ENCODE peak calls at places on chromosome 2, in six cellular contexts. One of them, this sample, is unnamed.

GRCh38 chr2:218806346-218806978 is 24.5 kb downstream of the CYP27A1 start:
- DNase-seq in GM23248: peak
- DNase-seq in breast epithelium: peak
- DNase-seq in prostate gland: peak
- DNase-seq in fibroblast of lung: peak
- DNase-seq in right lobe of liver: no peak
- DNase-seq in this sample: peak

GRCh38 chr2:234412726-234413125 is 84.2 kb downstream of the ARL4C start:
- DNase-seq in GM23248: peak
- DNase-seq in breast epithelium: no peak
- DNase-seq in prostate gland: no peak
- DNase-seq in fibroblast of lung: peak
- DNase-seq in right lobe of liver: no peak
- DNase-seq in this sample: no peak

GRCh38 chr2:21042958-21043743 is 722 bp downstream of the APOB start:
- DNase-seq in GM23248: peak
- DNase-seq in breast epithelium: peak
- DNase-seq in prostate gland: peak
- DNase-seq in fibroblast of lung: peak
- DNase-seq in right lobe of liver: peak
- DNase-seq in this sample: no peak

GRCh38 chr2:31188141-31188540 is 29.2 kb downstream of the CAPN14 start:
- DNase-seq in GM23248: no peak
- DNase-seq in breast epithelium: no peak
- DNase-seq in prostate gland: peak
- DNase-seq in fibroblast of lung: no peak
- DNase-seq in right lobe of liver: no peak
- DNase-seq in this sample: no peak

GRCh38 chr2:218285604-218286003 is 6.7 kb downstream of the TMBIM1 start:
- DNase-seq in GM23248: peak
- DNase-seq in breast epithelium: peak
- DNase-seq in prostate gland: peak
- DNase-seq in fibroblast of lung: peak
- DNase-seq in right lobe of liver: peak
- DNase-seq in this sample: no peak

GRCh38 chr2:197356136-197356535 is 45.6 kb upstream of the ANKRD44 start:
- DNase-seq in GM23248: peak
- DNase-seq in breast epithelium: no peak
- DNase-seq in prostate gland: no peak
- DNase-seq in fibroblast of lung: no peak
- DNase-seq in right lobe of liver: no peak
- DNase-seq in this sample: no peak

GRCh38 chr2:8761529-8762164 is 75.8 kb downstream of the KIDINS220 start:
- DNase-seq in GM23248: peak
- DNase-seq in breast epithelium: no peak
- DNase-seq in prostate gland: no peak
- DNase-seq in fibroblast of lung: peak
- DNase-seq in right lobe of liver: no peak
- DNase-seq in this sample: no peak

GRCh38 chr2:234422895-234423505 is 73.9 kb downstream of the ARL4C start:
- DNase-seq in GM23248: no peak
- DNase-seq in breast epithelium: no peak
- DNase-seq in prostate gland: no peak
- DNase-seq in fibroblast of lung: no peak
- DNase-seq in right lobe of liver: no peak
- DNase-seq in this sample: no peak

GRCh38 chr2:30225131-30225762 is 6.1 kb upstream of the LBH start:
- DNase-seq in GM23248: peak
- DNase-seq in breast epithelium: no peak
- DNase-seq in prostate gland: peak
- DNase-seq in fibroblast of lung: peak
- DNase-seq in right lobe of liver: no peak
- DNase-seq in this sample: no peak

GRCh38 chr2:14827226-14828023 is 194.9 kb downstream of the LRATD1 start:
- DNase-seq in GM23248: peak
- DNase-seq in breast epithelium: no peak
- DNase-seq in prostate gland: no peak
- DNase-seq in fibroblast of lung: peak
- DNase-seq in right lobe of liver: no peak
- DNase-seq in this sample: peak

GRCh38 chr2:120736202-120736954 is 710 bp downstream of the GLI2 start:
- DNase-seq in GM23248: peak
- DNase-seq in breast epithelium: no peak
- DNase-seq in prostate gland: no peak
- DNase-seq in fibroblast of lung: no peak
- DNase-seq in right lobe of liver: no peak
- DNase-seq in this sample: no peak

GRCh38 chr2:161761160-161761559 is 136.9 kb downstream of the SLC4A10 start:
- DNase-seq in GM23248: no peak
- DNase-seq in breast epithelium: no peak
- DNase-seq in prostate gland: peak
- DNase-seq in fibroblast of lung: no peak
- DNase-seq in right lobe of liver: no peak
- DNase-seq in this sample: no peak

GRCh38 chr2:238404406-238405216 is 22.1 kb upstream of the ASB1 start:
- DNase-seq in GM23248: no peak
- DNase-seq in breast epithelium: no peak
- DNase-seq in prostate gland: no peak
- DNase-seq in fibroblast of lung: no peak
- DNase-seq in right lobe of liver: no peak
- DNase-seq in this sample: no peak

GRCh38 chr2:85990084-85990483 is 101.3 kb upstream of the ST3GAL5 start:
- DNase-seq in GM23248: no peak
- DNase-seq in breast epithelium: no peak
- DNase-seq in prostate gland: peak
- DNase-seq in fibroblast of lung: no peak
- DNase-seq in right lobe of liver: no peak
- DNase-seq in this sample: no peak

GRCh38 chr2:48414980-48415764 is 114.8 kb upstream of the STON1 start:
- DNase-seq in GM23248: peak
- DNase-seq in breast epithelium: no peak
- DNase-seq in prostate gland: no peak
- DNase-seq in fibroblast of lung: peak
- DNase-seq in right lobe of liver: peak
- DNase-seq in this sample: no peak

GRCh38 chr2:107412209-107412904 is 414.3 kb upstream of the RGPD4 start:
- DNase-seq in GM23248: peak
- DNase-seq in breast epithelium: no peak
- DNase-seq in prostate gland: no peak
- DNase-seq in fibroblast of lung: peak
- DNase-seq in right lobe of liver: no peak
- DNase-seq in this sample: no peak

DNA sequence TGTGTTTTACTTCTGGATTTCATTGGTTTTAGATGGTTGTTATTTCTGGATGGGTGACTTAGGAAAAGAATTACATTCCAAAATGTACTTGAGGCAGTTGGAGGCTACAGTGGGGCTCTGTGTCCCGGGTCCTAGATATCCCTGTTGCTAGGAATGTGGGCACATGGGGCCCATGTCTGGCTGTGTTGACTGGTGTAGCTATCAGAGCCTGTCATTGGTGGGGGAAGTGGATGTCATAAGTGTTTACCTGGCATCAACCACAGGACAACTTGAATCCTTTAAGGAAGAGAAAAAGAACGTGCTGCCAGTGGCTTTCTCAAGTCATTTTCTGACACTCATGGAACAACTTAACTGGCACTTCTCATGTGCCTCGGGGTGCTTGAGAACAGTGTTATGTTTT is 30.4 kb downstream of the IL18R1 start:
- DNase-seq in GM23248: no peak
- DNase-seq in breast epithelium: no peak
- DNase-seq in prostate gland: no peak
- DNase-seq in fibroblast of lung: no peak
- DNase-seq in right lobe of liver: no peak
- DNase-seq in this sample: no peak
- H3K27ac ChIP-seq in GM23248: no peak
- H3K27ac ChIP-seq in breast epithelium: no peak
- H3K27ac ChIP-seq in prostate gland: no peak
- H3K27ac ChIP-seq in fibroblast of lung: no peak
- H3K27ac ChIP-seq in right lobe of liver: no peak
- H3K27ac ChIP-seq in this sample: no peak

GRCh38 chr2:212842544-212843185 is 304.1 kb upstream of the ERBB4 start:
- DNase-seq in GM23248: peak
- DNase-seq in breast epithelium: no peak
- DNase-seq in prostate gland: no peak
- DNase-seq in fibroblast of lung: peak
- DNase-seq in right lobe of liver: no peak
- DNase-seq in this sample: peak

GRCh38 chr2:212841426-212841825 is 302.8 kb upstream of the ERBB4 start:
- DNase-seq in GM23248: no peak
- DNase-seq in breast epithelium: no peak
- DNase-seq in prostate gland: no peak
- DNase-seq in fibroblast of lung: no peak
- DNase-seq in right lobe of liver: no peak
- DNase-seq in this sample: no peak

GRCh38 chr2:212845941-212846340 is 305.5 kb downstream of the IKZF2 start:
- DNase-seq in GM23248: peak
- DNase-seq in breast epithelium: no peak
- DNase-seq in prostate gland: no peak
- DNase-seq in fibroblast of lung: peak
- DNase-seq in right lobe of liver: no peak
- DNase-seq in this sample: peak

GRCh38 chr2:212843409-212844199 is 305.0 kb upstream of the ERBB4 start:
- DNase-seq in GM23248: peak
- DNase-seq in breast epithelium: no peak
- DNase-seq in prostate gland: no peak
- DNase-seq in fibroblast of lung: peak
- DNase-seq in right lobe of liver: no peak
- DNase-seq in this sample: peak
- H3K27ac ChIP-seq in GM23248: peak
- H3K27ac ChIP-seq in breast epithelium: no peak
- H3K27ac ChIP-seq in prostate gland: no peak
- H3K27ac ChIP-seq in fibroblast of lung: peak
- H3K27ac ChIP-seq in right lobe of liver: no peak
- H3K27ac ChIP-seq in this sample: peak

GRCh38 chr2:95019572-95019971 is 5.9 kb upstream of the MAL start:
- DNase-seq in GM23248: no peak
- DNase-seq in breast epithelium: no peak
- DNase-seq in prostate gland: no peak
- DNase-seq in fibroblast of lung: no peak
- DNase-seq in right lobe of liver: no peak
- DNase-seq in this sample: no peak
- H3K27ac ChIP-seq in GM23248: no peak
- H3K27ac ChIP-seq in breast epithelium: no peak
- H3K27ac ChIP-seq in prostate gland: no peak
- H3K27ac ChIP-seq in fibroblast of lung: no peak
- H3K27ac ChIP-seq in right lobe of liver: no peak
- H3K27ac ChIP-seq in this sample: peak

GRCh38 chr2:28566441-28567075 is 70.7 kb downstream of the PLB1 start:
- DNase-seq in GM23248: peak
- DNase-seq in breast epithelium: peak
- DNase-seq in prostate gland: peak
- DNase-seq in fibroblast of lung: peak
- DNase-seq in right lobe of liver: peak
- DNase-seq in this sample: no peak
- H3K27ac ChIP-seq in GM23248: peak
- H3K27ac ChIP-seq in breast epithelium: peak
- H3K27ac ChIP-seq in prostate gland: peak
- H3K27ac ChIP-seq in fibroblast of lung: peak
- H3K27ac ChIP-seq in right lobe of liver: no peak
- H3K27ac ChIP-seq in this sample: peak

GRCh38 chr2:170930132-170931109 is 1.4 kb downstream of the GORASP2 start:
- DNase-seq in GM23248: peak
- DNase-seq in breast epithelium: no peak
- DNase-seq in prostate gland: no peak
- DNase-seq in fibroblast of lung: peak
- DNase-seq in right lobe of liver: no peak
- DNase-seq in this sample: no peak

GRCh38 chr2:170928824-170929685 is at the start of gene GORASP2:
- DNase-seq in GM23248: peak
- DNase-seq in breast epithelium: peak
- DNase-seq in prostate gland: peak
- DNase-seq in fibroblast of lung: peak
- DNase-seq in right lobe of liver: peak
- DNase-seq in this sample: peak

GRCh38 chr2:170926743-170927297 is 2.2 kb upstream of the GORASP2 start:
- DNase-seq in GM23248: no peak
- DNase-seq in breast epithelium: no peak
- DNase-seq in prostate gland: no peak
- DNase-seq in fibroblast of lung: no peak
- DNase-seq in right lobe of liver: no peak
- DNase-seq in this sample: no peak

GRCh38 chr2:170929686-170930050 is 615 bp downstream of the GORASP2 start:
- DNase-seq in GM23248: peak
- DNase-seq in breast epithelium: peak
- DNase-seq in prostate gland: peak
- DNase-seq in fibroblast of lung: peak
- DNase-seq in right lobe of liver: peak
- DNase-seq in this sample: no peak

GRCh38 chr2:170928036-170928823 is 823 bp upstream of the GORASP2 start:
- DNase-seq in GM23248: no peak
- DNase-seq in breast epithelium: no peak
- DNase-seq in prostate gland: no peak
- DNase-seq in fibroblast of lung: peak
- DNase-seq in right lobe of liver: no peak
- DNase-seq in this sample: no peak
- H3K27ac ChIP-seq in GM23248: peak
- H3K27ac ChIP-seq in breast epithelium: peak
- H3K27ac ChIP-seq in prostate gland: peak
- H3K27ac ChIP-seq in fibroblast of lung: peak
- H3K27ac ChIP-seq in right lobe of liver: peak
- H3K27ac ChIP-seq in this sample: peak

This sample was measured in epithelial cell of prostate.